ENCODE peak calls at places on chromosomes 13 and 19, in eight cellular contexts. L, F, V, O, P, X, M and K are unnamed samples.

GRCh38 chr13:48505597-48506091 is 27.2 kb downstream of the RCBTB2 start:
- DNase-seq in L (peak; percentile 42), F (peak; percentile 71), V (peak; percentile 54), O (no peak), P (no peak), X (no peak), M (peak; percentile 41), K (peak; percentile 74)

GRCh38 chr19:38055040-38055439 is 148.0 kb downstream of the SIPA1L3 start:
- DNase-seq in L (no peak), F (no peak), V (no peak), O (no peak), P (no peak), X (no peak), M (no peak), K (no peak)

GRCh38 chr13:24893863-24894262 is 129.9 kb downstream of the RNF17 start:
- DNase-seq in L (no peak), F (no peak), V (no peak), O (peak; percentile 21), P (no peak), X (no peak), M (no peak), K (no peak)

GRCh38 chr13:65342938-65343337 is 1887.2 kb downstream of the PCDH9 start:
- DNase-seq in L (no peak), F (peak; percentile 11), V (no peak), O (no peak), P (no peak), X (no peak), M (no peak), K (no peak)

GRCh38 chr19:34351382-34351802 is 13.6 kb upstream of the GPI start:
- DNase-seq in L (no peak), F (no peak), V (no peak), O (no peak), P (peak; percentile 87), X (no peak), M (no peak), K (peak; percentile 49)

GRCh38 chr19:18412610-18413239 is 6.5 kb upstream of the SSBP4 start:
- DNase-seq in L (no peak), F (no peak), V (no peak), O (no peak), P (no peak), X (no peak), M (no peak), K (no peak)

GRCh38 chr13:49108204-49108603 is 111.9 kb upstream of the MLNR start:
- DNase-seq in L (no peak), F (no peak), V (no peak), O (no peak), P (no peak), X (no peak), M (no peak), K (no peak)

GRCh38 chr13:21402586-21403307 is 56.4 kb downstream of the ZDHHC20 start:
- DNase-seq in L (no peak), F (peak; percentile 71), V (no peak), O (no peak), P (no peak), X (peak; percentile 7), M (no peak), K (no peak)

GRCh38 chr13:37023871-37024270 is 23.3 kb downstream of the EXOSC8 start:
- DNase-seq in L (no peak), F (peak; percentile 70), V (no peak), O (no peak), P (no peak), X (no peak), M (no peak), K (no peak)

GRCh38 chr19:14450168-14450874 is 17.2 kb downstream of the PKN1 start:
- DNase-seq in L (no peak), F (no peak), V (no peak), O (no peak), P (no peak), X (peak; percentile 56), M (no peak), K (no peak)

GRCh38 chr13:106103779-106104178 is 431.7 kb downstream of the EFNB2 start:
- DNase-seq in L (no peak), F (no peak), V (no peak), O (no peak), P (no peak), X (peak; percentile 19), M (no peak), K (no peak)

GRCh38 chr19:29809795-29810503 is 1.8 kb upstream of the CCNE1 start:
- DNase-seq in L (no peak), F (no peak), V (no peak), O (no peak), P (no peak), X (no peak), M (no peak), K (no peak)

GRCh38 chr13:94263038-94263437 is 216.4 kb downstream of the DCT start:
- DNase-seq in L (no peak), F (no peak), V (no peak), O (no peak), P (no peak), X (no peak), M (no peak), K (no peak)

GRCh38 chr13:112888238-112889111 is 80.5 kb upstream of the MCF2L start:
- DNase-seq in L (no peak), F (no peak), V (no peak), O (no peak), P (no peak), X (no peak), M (no peak), K (no peak)

GRCh38 chr13:112889351-112890290 is 79.4 kb upstream of the MCF2L start:
- DNase-seq in L (no peak), F (no peak), V (no peak), O (no peak), P (no peak), X (no peak), M (no peak), K (no peak)

GRCh38 chr13:112891477-112892401 is 77.3 kb upstream of the MCF2L start:
- DNase-seq in L (no peak), F (no peak), V (no peak), O (no peak), P (peak; percentile 40), X (no peak), M (no peak), K (peak; percentile 41)

GRCh38 chr13:112892759-112893569 is 76.0 kb upstream of the MCF2L start:
- DNase-seq in L (no peak), F (no peak), V (no peak), O (no peak), P (peak; percentile 61), X (no peak), M (peak; percentile 52), K (peak; percentile 45)

DNA sequence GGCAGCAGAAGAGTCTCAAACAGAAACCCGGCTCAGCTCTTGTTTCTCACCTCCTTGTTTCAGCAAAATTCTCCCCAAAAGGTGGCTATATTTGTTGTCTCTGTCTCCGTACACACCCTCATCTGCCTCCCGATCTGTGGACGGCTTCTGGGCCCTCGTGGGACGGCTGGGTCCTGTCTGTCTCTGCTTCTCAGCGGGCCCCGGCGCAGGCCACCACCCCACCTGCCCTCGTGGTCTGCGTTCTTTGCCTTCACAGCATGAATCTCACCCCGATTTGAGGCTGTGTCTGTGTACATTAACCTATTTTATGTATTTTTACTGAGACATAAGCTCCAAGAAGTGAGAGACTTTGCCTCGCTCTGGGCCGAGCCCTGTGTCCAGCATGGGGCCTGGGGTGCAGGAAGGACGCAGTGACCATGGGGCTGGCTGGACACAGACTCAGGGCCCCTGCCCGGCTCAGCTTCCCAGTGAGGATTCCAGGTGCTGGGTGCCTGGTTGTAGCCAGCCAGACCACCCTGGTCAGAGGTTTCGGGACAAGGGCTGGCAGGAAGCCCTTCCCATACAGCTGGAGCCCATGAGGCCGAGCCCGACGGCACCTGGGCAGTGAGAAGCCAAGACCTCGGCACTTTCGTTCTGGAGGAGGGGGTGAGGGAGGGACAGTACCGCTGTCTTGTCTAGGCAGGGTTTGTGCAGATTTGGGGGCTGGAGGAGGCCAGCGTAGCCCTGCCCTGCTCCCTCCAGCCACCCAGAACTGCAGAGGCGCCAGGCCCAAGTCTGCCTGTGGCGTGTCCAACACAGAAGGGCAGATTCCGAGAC is 78.5 kb upstream of the MCF2L start:
- DNase-seq in L (no peak), F (no peak), V (no peak), O (no peak), P (no peak), X (no peak), M (no peak), K (no peak)
- H3K4me1 ChIP-seq in L (peaks cover 9% of the 10 kb centered on the region), F (peaks cover 6% of the 10 kb centered on the region), V (peaks cover 38% of the 10 kb centered on the region), O (peaks cover 37% of the 10 kb centered on the region), P (peaks cover 42% of the 10 kb centered on the region), X (peaks cover 13% of the 10 kb centered on the region), M (peaks cover 38% of the 10 kb centered on the region), K (peaks cover 41% of the 10 kb centered on the region)

DNA sequence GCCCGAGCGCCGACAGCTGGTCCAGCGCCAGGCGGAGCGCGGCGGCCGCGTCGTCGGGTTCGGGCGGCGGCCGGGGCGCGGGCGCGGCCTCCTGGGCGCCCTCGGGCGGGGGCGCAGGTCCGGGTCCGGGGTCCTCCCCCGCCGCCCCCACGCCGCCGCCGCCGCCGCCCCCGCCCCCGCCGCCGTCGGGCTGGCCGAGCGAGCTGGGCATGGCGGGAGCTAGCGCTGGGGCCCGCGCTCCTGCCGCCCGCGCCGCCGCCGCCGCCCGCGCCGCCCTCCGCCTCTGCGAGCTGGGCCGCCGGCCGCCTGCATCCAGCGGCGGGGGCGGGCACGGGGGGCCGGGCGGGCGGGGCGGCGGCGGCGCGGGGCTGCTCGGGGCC is 287 bp downstream of the MEX3D start:
- DNase-seq in L (no peak), F (no peak), V (no peak), O (no peak), P (no peak), X (no peak), M (no peak), K (no peak)
- H3K4me3 ChIP-seq in L (no peak overlapping the region), F (peak overlapping the region; percentile 97), V (peak overlapping the region; percentile 69), O (peak overlapping the region; percentile 77), P (no peak overlapping the region), X (peak overlapping the region; percentile 76), M (peak overlapping the region; percentile 70), K (no peak overlapping the region)

GRCh38 chr13:30727491-30728350 is 7.6 kb upstream of the ALOX5AP start:
- DNase-seq in L (no peak), F (no peak), V (no peak), O (no peak), P (no peak), X (no peak), M (no peak), K (no peak)
- TF ChIP-seq POLR2A in L (no peak), F (no peak), V (no peak), O (no peak), P (no peak), X (no peak), M (no peak), K (no peak)

DNA sequence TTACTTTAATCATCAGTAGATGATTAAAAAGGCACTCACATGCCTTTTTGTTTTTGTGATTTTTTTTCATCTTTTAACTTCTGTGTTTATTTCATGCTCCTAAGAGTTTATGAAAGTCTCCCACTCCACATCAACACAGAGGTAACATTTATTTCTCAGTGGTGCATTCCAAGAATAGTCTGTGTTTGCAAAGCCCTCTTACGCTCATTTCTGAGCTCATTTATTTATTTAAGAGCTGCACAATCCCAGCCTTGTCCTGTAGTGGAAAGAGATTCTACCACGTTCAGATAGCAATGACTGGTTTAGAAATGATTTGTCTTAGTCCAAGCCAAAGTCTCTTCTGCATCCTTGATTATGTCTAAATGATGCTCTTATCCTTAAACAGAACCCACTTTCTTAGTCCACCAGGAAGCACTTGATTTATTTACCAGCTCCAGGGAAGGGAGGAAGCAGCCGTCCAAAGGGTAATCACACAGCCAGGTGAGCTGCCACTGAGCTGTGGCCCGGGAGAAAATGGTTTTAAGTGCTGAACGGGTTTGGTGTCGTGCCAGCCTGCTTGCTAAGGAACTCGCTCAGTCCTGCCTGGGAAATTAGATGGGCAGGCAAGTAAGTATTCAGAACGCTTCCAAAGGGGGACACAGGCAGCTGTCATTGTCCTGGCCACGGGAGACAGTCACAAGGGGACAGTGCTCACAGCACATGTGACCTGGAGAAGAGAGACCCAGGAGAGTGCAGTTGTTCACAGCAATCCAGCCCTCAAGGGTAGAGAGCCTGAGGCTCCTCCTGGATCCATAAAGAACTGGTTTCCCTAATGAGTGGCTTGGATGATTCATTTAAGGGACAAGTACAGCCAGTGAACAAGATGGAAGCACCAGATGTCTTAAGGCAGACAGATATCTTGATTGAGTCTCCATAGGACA is 131.8 kb upstream of the WASF3 start:
- DNase-seq in L (no peak), F (peak; percentile 88), V (no peak), O (no peak), P (peak; percentile 48), X (no peak), M (peak; percentile 32), K (peak; percentile 18)
- H3K4me1 ChIP-seq in L (no peaks in the 10 kb centered on the region), F (peaks cover 22% of the 10 kb centered on the region), V (peaks cover 32% of the 10 kb centered on the region), O (peaks cover 46% of the 10 kb centered on the region), P (peaks cover 28% of the 10 kb centered on the region), X (no peaks in the 10 kb centered on the region), M (peaks cover 16% of the 10 kb centered on the region), K (peaks cover 7% of the 10 kb centered on the region)